ENCODE peak calls at places on chromosome 12, in eight cellular contexts. N is HFF-Myc; Y is DMS153; B is stimulated activated CD4-positive, alpha-beta T cell treated with anti-CD3 and anti-CD28 coated beads, TNF-alpha, amount 100 ng/mL, for 1 hour; C is activated CD4-positive, alpha-beta memory T cell treated with anti-CD3 and anti-CD28 coated beads for 36 hours; A is RWPE1; L is retina; O is activated T-cell treated with anti-CD3 and anti-CD28 coated beads, Interleukin-2, amount 50 U/mL, for 72 hours. I is an unnamed sample.

GRCh38 chr12:65631621-65632111 is 192.6 kb upstream of the HMGA2 start:
- DNase-seq in N (peak; percentile 87), Y (no peak), B (no peak), C (no peak), A (peak; percentile 88), L (no peak), O (no peak), I (no peak)

GRCh38 chr12:124927325-124928094 is 13.1 kb upstream of the UBC start:
- DNase-seq in N (no peak), Y (no peak), B (peak; percentile 86), C (peak; percentile 97), A (peak; percentile 84), L (peak; percentile 97), O (peak; percentile 94), I (no peak)

GRCh38 chr12:120421701-120422100 is 16.2 kb upstream of the COX6A1 start:
- DNase-seq in N (no peak), Y (no peak), B (no peak), C (no peak), A (no peak), L (no peak), O (no peak), I (no peak)

GRCh38 chr12:18752280-18752920 is 14.5 kb downstream of the CAPZA3 start:
- DNase-seq in N (peak; percentile 20), Y (no peak), B (no peak), C (no peak), A (no peak), L (no peak), O (no peak), I (no peak)

GRCh38 chr12:27814851-27815591 is 35.0 kb upstream of the MANSC4 start:
- DNase-seq in N (no peak), Y (no peak), B (no peak), C (no peak), A (no peak), L (no peak), O (no peak), I (no peak)

GRCh38 chr12:123896786-123897185 is 75.8 kb downstream of the CCDC92 start:
- DNase-seq in N (peak; percentile 44), Y (no peak), B (no peak), C (no peak), A (no peak), L (no peak), O (no peak), I (no peak)

GRCh38 chr12:50211392-50212070 is 44.4 kb upstream of the CERS5 start:
- DNase-seq in N (no peak), Y (no peak), B (no peak), C (no peak), A (no peak), L (no peak), O (no peak), I (no peak)

GRCh38 chr12:6328945-6329692 is 12.8 kb downstream of the TNFRSF1A start:
- DNase-seq in N (no peak), Y (no peak), B (no peak), C (no peak), A (no peak), L (peak; percentile 81), O (no peak), I (no peak)

GRCh38 chr12:32901553-32901952 is 5.0 kb upstream of the PKP2 start:
- DNase-seq in N (no peak), Y (no peak), B (no peak), C (no peak), A (peak; percentile 59), L (no peak), O (no peak), I (no peak)

GRCh38 chr12:65308601-65309071 is 30.2 kb downstream of the MSRB3 start:
- DNase-seq in N (no peak), Y (no peak), B (no peak), C (no peak), A (no peak), L (no peak), O (no peak), I (no peak)

GRCh38 chr12:96487214-96487613 is 2.2 kb upstream of the CFAP54 start:
- DNase-seq in N (no peak), Y (no peak), B (no peak), C (no peak), A (peak; percentile 73), L (no peak), O (no peak), I (no peak)

GRCh38 chr12:29726321-29726692 is 57.4 kb downstream of the TMTC1 start:
- DNase-seq in N (no peak), Y (peak; percentile 39), B (no peak), C (no peak), A (no peak), L (peak; percentile 43), O (no peak), I (no peak)

GRCh38 chr12:991350-992278 is 591 bp downstream of the ERC1 start:
- DNase-seq in N (no peak), Y (no peak), B (no peak), C (no peak), A (peak; percentile 63), L (peak; percentile 80), O (no peak), I (peak; percentile 33)

GRCh38 chr12:32115404-32116104 is 8.9 kb downstream of the BICD1 start:
- DNase-seq in N (peak; percentile 99), Y (peak; percentile 47), B (no peak), C (no peak), A (peak; percentile 93), L (no peak), O (no peak), I (no peak)

GRCh38 chr12:92628476-92628875 is 74.3 kb upstream of the PLEKHG7 start:
- DNase-seq in N (no peak), Y (no peak), B (no peak), C (no peak), A (no peak), L (no peak), O (no peak), I (no peak)

GRCh38 chr12:24894869-24895268 is 54.0 kb downstream of the BCAT1 start:
- DNase-seq in N (no peak), Y (no peak), B (no peak), C (no peak), A (no peak), L (no peak), O (no peak), I (no peak)

GRCh38 chr12:89072303-89073026 is 279.8 kb downstream of the DUSP6 start:
- DNase-seq in N (no peak), Y (no peak), B (no peak), C (no peak), A (no peak), L (no peak), O (peak; percentile 19), I (peak; percentile 60)

GRCh38 chr12:25816637-25817036 is 141.8 kb upstream of the RASSF8 start:
- DNase-seq in N (no peak), Y (no peak), B (no peak), C (no peak), A (no peak), L (no peak), O (no peak), I (no peak)

GRCh38 chr12:93223440-93224426 is 154.0 kb upstream of the NUDT4 start:
- DNase-seq in N (no peak), Y (peak; percentile 60), B (no peak), C (no peak), A (no peak), L (no peak), O (no peak), I (no peak)

GRCh38 chr12:120940799-120941198 is 36.6 kb upstream of the SPPL3 start:
- DNase-seq in N (no peak), Y (no peak), B (no peak), C (no peak), A (no peak), L (no peak), O (no peak), I (no peak)

GRCh38 chr12:52220456-52220855 is 12.6 kb upstream of the KRT7 start:
- DNase-seq in N (no peak), Y (no peak), B (no peak), C (no peak), A (no peak), L (no peak), O (no peak), I (no peak)

GRCh38 chr12:25373396-25373795 is 122.7 kb upstream of the KRAS start:
- DNase-seq in N (no peak), Y (no peak), B (no peak), C (no peak), A (no peak), L (no peak), O (no peak), I (no peak)

GRCh38 chr12:123431951-123432886 is 4.3 kb downstream of the RILPL2 start:
- DNase-seq in N (no peak), Y (no peak), B (no peak), C (peak; percentile 75), A (no peak), L (no peak), O (peak; percentile 62), I (no peak)

GRCh38 chr12:1918081-1918874 is at the start of gene CACNA2D4:
- DNase-seq in N (no peak), Y (no peak), B (no peak), C (no peak), A (no peak), L (peak; percentile 65), O (no peak), I (no peak)

GRCh38 chr12:19683178-19683927 is 244.1 kb downstream of the AEBP2 start:
- DNase-seq in N (peak; percentile 50), Y (no peak), B (no peak), C (no peak), A (peak; percentile 26), L (no peak), O (no peak), I (no peak)

GRCh38 chr12:19572920-19573558 is 133.7 kb downstream of the AEBP2 start:
- DNase-seq in N (peak; percentile 69), Y (peak; percentile 48), B (no peak), C (peak; percentile 45), A (peak; percentile 19), L (no peak), O (peak; percentile 30), I (peak; percentile 7)

GRCh38 chr12:22064968-22065367 is 18.9 kb downstream of the CMAS start:
- DNase-seq in N (no peak), Y (no peak), B (no peak), C (no peak), A (no peak), L (no peak), O (no peak), I (peak; percentile 89)

GRCh38 chr12:42756841-42757661 is 167.5 kb upstream of the PRICKLE1 start:
- DNase-seq in N (no peak), Y (no peak), B (no peak), C (no peak), A (peak; percentile 67), L (peak; percentile 43), O (no peak), I (no peak)

GRCh38 chr12:18068355-18068754 is 21.6 kb downstream of the RERGL start:
- DNase-seq in N (no peak), Y (no peak), B (no peak), C (no peak), A (no peak), L (no peak), O (no peak), I (no peak)

GRCh38 chr12:65882504-65882903 is 58.2 kb downstream of the HMGA2 start:
- DNase-seq in N (no peak), Y (no peak), B (no peak), C (no peak), A (no peak), L (no peak), O (no peak), I (peak; percentile 39)

GRCh38 chr12:57983150-57983857 is 41.9 kb downstream of the ATP23 start:
- DNase-seq in N (peak; percentile 35), Y (peak; percentile 5), B (no peak), C (peak; percentile 26), A (peak; percentile 16), L (peak; percentile 55), O (peak; percentile 21), I (peak; percentile 71)

GRCh38 chr12:6280053-6280469 is 30.4 kb upstream of the PLEKHG6 start:
- DNase-seq in N (peak; percentile 88), Y (no peak), B (no peak), C (no peak), A (peak; percentile 88), L (no peak), O (no peak), I (no peak)

GRCh38 chr12:122836027-122836921 is 1.0 kb downstream of the HIP1R start:
- DNase-seq in N (no peak), Y (peak; percentile 40), B (no peak), C (peak; percentile 71), A (peak; percentile 65), L (peak; percentile 54), O (peak; percentile 63), I (peak; percentile 79)

GRCh38 chr12:22284871-22285270 is 49.6 kb downstream of the ST8SIA1 start:
- DNase-seq in N (no peak), Y (no peak), B (no peak), C (no peak), A (no peak), L (no peak), O (no peak), I (no peak)

I was measured in NCI-H510A treated with DMSO at 0.1 percent for 48 hours.